ENCODE peak calls at places on chromosomes 11 and 22, in five cellular contexts. One of them, this sample, is unnamed.

GRCh38 chr11:131816046-131816445 is 445.6 kb downstream of the NTM start:
- DNase-seq in A549: no peak
- DNase-seq in K562: no peak
- DNase-seq in HepG2: no peak
- DNase-seq in GM12878: no peak
- DNase-seq in this sample: no peak

GRCh38 chr22:26707090-26707489 is 49.7 kb downstream of the MIAT start:
- DNase-seq in K562: no peak
- DNase-seq in A549: peak; percentile 27
- DNase-seq in GM12878: no peak
- DNase-seq in HepG2: no peak
- DNase-seq in this sample: no peak

GRCh38 chr11:10379433-10379832 is 74.6 kb downstream of the ADM start:
- DNase-seq in HepG2: no peak
- DNase-seq in A549: no peak
- DNase-seq in GM12878: no peak
- DNase-seq in K562: no peak
- DNase-seq in this sample: no peak

GRCh38 chr22:17047656-17048055 is 37.1 kb upstream of the IL17RA start:
- DNase-seq in K562: no peak
- DNase-seq in GM12878: no peak
- DNase-seq in A549: no peak
- DNase-seq in HepG2: no peak
- DNase-seq in this sample: no peak

GRCh38 chr11:120688166-120688565 is 176.6 kb downstream of the GRIK4 start:
- DNase-seq in A549: no peak
- DNase-seq in K562: no peak
- DNase-seq in HepG2: no peak
- DNase-seq in GM12878: no peak
- DNase-seq in this sample: no peak

GRCh38 chr11:69922015-69922595 is 102.9 kb upstream of the FGF3 start:
- DNase-seq in GM12878: no peak
- DNase-seq in A549: no peak
- DNase-seq in K562: no peak
- DNase-seq in HepG2: no peak
- DNase-seq in this sample: no peak

GRCh38 chr11:116507016-116507415 is 265.8 kb downstream of the BUD13 start:
- DNase-seq in A549: no peak
- DNase-seq in HepG2: no peak
- DNase-seq in GM12878: no peak
- DNase-seq in K562: no peak
- DNase-seq in this sample: no peak

GRCh38 chr22:37633693-37634504 is 5.6 kb upstream of the SH3BP1 start:
- DNase-seq in HepG2: peak; percentile 85
- DNase-seq in K562: peak; percentile 78
- DNase-seq in GM12878: peak; percentile 60
- DNase-seq in A549: no peak
- DNase-seq in this sample: peak; percentile 86

GRCh38 chr11:36500315-36500721 is 9.8 kb downstream of the TRAF6 start:
- DNase-seq in K562: no peak
- DNase-seq in HepG2: no peak
- DNase-seq in A549: peak; percentile 66
- DNase-seq in GM12878: no peak
- DNase-seq in this sample: no peak

GRCh38 chr11:123543796-123544195 is 110.6 kb downstream of the SCN3B start:
- DNase-seq in GM12878: no peak
- DNase-seq in K562: no peak
- DNase-seq in A549: no peak
- DNase-seq in HepG2: no peak
- DNase-seq in this sample: no peak

GRCh38 chr11:63901660-63902059 is 15.3 kb downstream of the RCOR2 start:
- DNase-seq in A549: peak; percentile 62
- DNase-seq in GM12878: no peak
- DNase-seq in K562: no peak
- DNase-seq in HepG2: no peak
- DNase-seq in this sample: peak; percentile 64

GRCh38 chr11:127056338-127056971 is 55.9 kb upstream of the KIRREL3 start:
- DNase-seq in HepG2: no peak
- DNase-seq in K562: peak; percentile 18
- DNase-seq in A549: peak; percentile 6
- DNase-seq in GM12878: no peak
- DNase-seq in this sample: no peak

GRCh38 chr11:75014129-75014528 is 25.4 kb downstream of the NEU3 start:
- DNase-seq in K562: no peak
- DNase-seq in GM12878: no peak
- DNase-seq in A549: peak; percentile 18
- DNase-seq in HepG2: no peak
- DNase-seq in this sample: no peak

GRCh38 chr11:85988780-85989179 is 80.1 kb downstream of the PICALM start:
- DNase-seq in K562: no peak
- DNase-seq in A549: no peak
- DNase-seq in GM12878: no peak
- DNase-seq in HepG2: no peak
- DNase-seq in this sample: no peak

GRCh38 chr11:110019659-110020058 is 73.5 kb upstream of the ZC3H12C start:
- DNase-seq in GM12878: no peak
- DNase-seq in A549: no peak
- DNase-seq in HepG2: no peak
- DNase-seq in K562: no peak
- DNase-seq in this sample: no peak

GRCh38 chr11:79466411-79466810 is 25.6 kb upstream of the TENM4 start:
- DNase-seq in GM12878: no peak
- DNase-seq in A549: no peak
- DNase-seq in K562: no peak
- DNase-seq in HepG2: no peak
- DNase-seq in this sample: no peak

GRCh38 chr11:113885897-113886296 is 10.5 kb upstream of the USP28 start:
- DNase-seq in K562: no peak
- DNase-seq in A549: no peak
- DNase-seq in GM12878: no peak
- DNase-seq in HepG2: no peak
- DNase-seq in this sample: no peak

GRCh38 chr22:26486394-26486793 is 2.7 kb downstream of the SRRD start:
- DNase-seq in A549: no peak
- DNase-seq in K562: no peak
- DNase-seq in HepG2: no peak
- DNase-seq in GM12878: no peak
- DNase-seq in this sample: no peak

GRCh38 chr11:128772814-128773213 is 78.9 kb downstream of the FLI1 start:
- DNase-seq in HepG2: no peak
- DNase-seq in A549: no peak
- DNase-seq in GM12878: no peak
- DNase-seq in K562: no peak
- DNase-seq in this sample: no peak

GRCh38 chr22:42401562-42402334 is 30.5 kb downstream of the NFAM1 start:
- DNase-seq in GM12878: no peak
- DNase-seq in A549: no peak
- DNase-seq in K562: no peak
- DNase-seq in HepG2: no peak
- DNase-seq in this sample: no peak

DNA sequence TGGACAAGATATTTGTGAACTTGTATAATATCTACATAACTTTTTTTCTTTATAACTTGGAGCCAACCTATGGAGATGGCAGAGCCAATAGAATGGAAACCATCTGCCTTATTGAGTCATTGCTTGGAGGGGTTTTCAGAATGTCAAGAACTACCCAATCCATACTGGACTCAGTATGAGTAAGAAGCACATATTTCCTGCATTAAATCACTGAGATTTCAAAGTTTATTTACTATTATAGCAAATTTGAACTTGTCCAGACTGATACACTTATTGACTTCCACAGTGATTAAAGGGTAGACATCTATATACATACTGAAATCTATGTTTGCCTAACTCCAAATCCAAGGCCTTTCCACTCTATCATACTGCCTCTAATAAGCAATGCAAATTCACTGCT is 704.0 kb downstream of the KCNA4 start:
- DNase-seq in GM12878: no peak
- DNase-seq in HepG2: no peak
- DNase-seq in A549: no peak
- DNase-seq in K562: no peak
- DNase-seq in this sample: no peak
- TF ChIP-seq JUNB in GM12878: no peak
- TF ChIP-seq JUNB in HepG2: no peak
- TF ChIP-seq JUNB in A549: no peak
- TF ChIP-seq JUNB in K562: no peak
- TF ChIP-seq JUNB in this sample: no peak

GRCh38 chr11:18324381-18324780 is 2.0 kb downstream of the GTF2H1 start:
- DNase-seq in K562: no peak
- DNase-seq in A549: no peak
- DNase-seq in HepG2: no peak
- DNase-seq in GM12878: no peak
- DNase-seq in this sample: no peak
- H3K4me2 ChIP-seq in K562: peak overlapping the region; percentile 96
- H3K4me2 ChIP-seq in A549: peak overlapping the region; percentile 92
- H3K4me2 ChIP-seq in HepG2: peak overlapping the region; percentile 96
- H3K4me2 ChIP-seq in GM12878: peak overlapping the region; percentile 75
- H3K4me2 ChIP-seq in this sample: no peak overlapping the region

GRCh38 chr11:108870373-108871020 is 205.6 kb downstream of the DDX10 start:
- DNase-seq in HepG2: peak; percentile 15
- DNase-seq in GM12878: no peak
- DNase-seq in A549: peak; percentile 15
- DNase-seq in K562: no peak
- DNase-seq in this sample: no peak

GRCh38 chr11:108872781-108873291 is 208.0 kb downstream of the DDX10 start:
- DNase-seq in GM12878: no peak
- DNase-seq in HepG2: no peak
- DNase-seq in K562: no peak
- DNase-seq in A549: no peak
- DNase-seq in this sample: no peak

GRCh38 chr11:108873305-108873704 is 208.4 kb downstream of the DDX10 start:
- DNase-seq in K562: no peak
- DNase-seq in A549: no peak
- DNase-seq in GM12878: no peak
- DNase-seq in HepG2: no peak
- DNase-seq in this sample: no peak

GRCh38 chr11:108871152-108871551 is 206.3 kb downstream of the DDX10 start:
- DNase-seq in GM12878: no peak
- DNase-seq in A549: peak; percentile 57
- DNase-seq in K562: no peak
- DNase-seq in HepG2: peak; percentile 35
- DNase-seq in this sample: peak; percentile 74

GRCh38 chr11:108871867-108872266 is 207.0 kb downstream of the DDX10 start:
- DNase-seq in K562: no peak
- DNase-seq in A549: no peak
- DNase-seq in HepG2: no peak
- DNase-seq in GM12878: no peak
- DNase-seq in this sample: no peak
- TF ChIP-seq JUNB in K562: no peak
- TF ChIP-seq JUNB in A549: no peak
- TF ChIP-seq JUNB in HepG2: no peak
- TF ChIP-seq JUNB in GM12878: no peak
- TF ChIP-seq JUNB in this sample: no peak

DNA sequence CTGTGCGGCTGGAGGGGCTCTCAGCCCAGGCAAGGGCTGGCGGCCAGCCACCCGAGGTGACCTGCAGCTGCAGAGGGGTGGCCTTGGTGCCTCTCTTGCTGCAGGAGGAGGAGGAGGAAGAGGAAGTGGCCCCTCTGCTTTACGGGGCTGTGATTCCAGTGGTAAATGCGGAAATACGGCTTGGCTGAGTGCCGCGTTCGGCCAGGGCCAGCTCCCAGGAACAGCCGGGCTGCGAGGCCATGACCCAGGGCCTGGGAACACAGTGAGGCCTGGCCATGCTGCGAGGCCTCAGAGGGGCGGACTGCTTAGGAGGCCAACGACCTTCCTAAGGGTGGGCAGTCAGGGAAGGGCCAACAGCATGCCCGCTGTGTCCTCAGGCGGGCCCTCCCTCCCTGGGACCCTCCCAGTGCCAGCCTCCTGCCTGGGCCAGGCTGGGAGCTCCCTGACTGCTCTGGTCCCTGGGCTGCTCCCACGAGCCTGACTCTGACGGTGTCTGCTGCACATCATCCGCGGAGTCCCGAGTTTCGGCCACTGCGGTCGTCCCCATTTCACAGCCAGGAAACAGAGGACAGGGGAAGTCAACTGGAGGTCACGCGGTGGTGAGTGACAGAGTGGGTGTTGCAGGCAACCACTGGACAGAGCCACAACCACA is 20.8 kb upstream of the PPARA start:
- DNase-seq in A549: no peak
- DNase-seq in GM12878: no peak
- DNase-seq in HepG2: no peak
- DNase-seq in K562: no peak
- DNase-seq in this sample: no peak
- H3K4me2 ChIP-seq in A549: no peak overlapping the region
- H3K4me2 ChIP-seq in GM12878: peak overlapping the region; percentile 56
- H3K4me2 ChIP-seq in HepG2: peak overlapping the region; percentile 59
- H3K4me2 ChIP-seq in K562: no peak overlapping the region
- H3K4me2 ChIP-seq in this sample: no peak overlapping the region

DNA sequence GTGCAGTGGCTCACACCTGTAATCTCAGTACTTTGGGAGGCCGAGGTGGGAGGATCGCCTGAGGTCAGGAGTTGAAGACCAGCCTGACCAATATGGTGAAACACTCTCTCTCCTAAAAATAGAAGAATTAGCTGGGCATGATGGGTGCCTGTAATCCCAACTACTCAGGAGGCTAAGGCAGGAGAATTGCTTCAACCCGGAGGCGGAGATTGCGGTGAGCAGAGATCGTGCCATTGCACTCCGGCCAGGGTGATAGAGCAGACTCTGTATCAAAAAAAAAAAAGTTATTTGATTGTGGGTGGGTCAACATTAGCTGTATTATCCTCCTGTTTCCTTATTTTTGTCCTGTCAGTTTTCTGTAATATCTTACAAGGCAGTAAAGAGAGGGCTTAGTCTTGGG is 11.9 kb upstream of the RFPL1 start:
- DNase-seq in A549: no peak
- DNase-seq in HepG2: no peak
- DNase-seq in GM12878: no peak
- DNase-seq in K562: no peak
- DNase-seq in this sample: no peak
- TF ChIP-seq JUNB in A549: no peak
- TF ChIP-seq JUNB in HepG2: no peak
- TF ChIP-seq JUNB in GM12878: no peak
- TF ChIP-seq JUNB in K562: no peak
- TF ChIP-seq JUNB in this sample: no peak

DNA sequence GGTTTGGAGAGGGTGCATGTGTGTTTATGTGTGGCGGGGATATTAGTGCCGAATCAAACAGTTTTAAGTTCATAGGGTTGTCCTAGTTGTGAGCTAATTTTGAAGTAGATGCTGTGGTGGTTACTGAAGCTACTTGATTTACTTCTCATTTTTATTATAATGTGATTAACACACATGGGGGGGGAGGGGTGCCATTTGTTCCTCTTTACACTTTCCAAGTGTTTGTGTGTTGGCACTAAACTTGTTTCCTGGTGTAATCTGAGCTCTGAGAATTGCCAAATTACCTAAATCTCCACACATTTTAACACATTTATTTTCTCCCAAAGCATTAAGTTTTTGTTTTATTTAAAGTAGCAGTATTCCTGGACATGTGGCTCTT is 60.1 kb downstream of the ZNRF3 start:
- DNase-seq in GM12878: no peak
- DNase-seq in HepG2: no peak
- DNase-seq in A549: no peak
- DNase-seq in K562: no peak
- DNase-seq in this sample: no peak
- H3K4me2 ChIP-seq in GM12878: no peak overlapping the region
- H3K4me2 ChIP-seq in HepG2: no peak overlapping the region
- H3K4me2 ChIP-seq in A549: peak overlapping the region; percentile 26
- H3K4me2 ChIP-seq in K562: no peak overlapping the region
- H3K4me2 ChIP-seq in this sample: peak overlapping the region; percentile 61